ENCODE peak calls at places on chromosome X, in five cellular contexts. Y is effector memory CD4-positive, alpha-beta T cell; I is SK-N-SH; N is adrenal gland; C is GM23338. Q is an unnamed sample. For H3K27me3, H3K4me1 and H3K36me3, the result is how much of the 10 kb centered on the place peaks cover.

GRCh38 chrX:31580227-31580626 is 508.4 kb upstream of the FTHL17 start:
- DNase-seq in Y (no peak), I (no peak), N (no peak), C (peak), Q (no peak)

GRCh38 chrX:30893206-30893605 is 4.2 kb upstream of the TAB3 start:
- DNase-seq in Y (no peak), I (no peak), N (no peak), C (no peak), Q (no peak)

GRCh38 chrX:39853417-39853816 is 244.3 kb downstream of the BCOR start:
- DNase-seq in Y (no peak), I (no peak), N (no peak), C (no peak), Q (no peak)

GRCh38 chrX:38804481-38805293 is 3.4 kb downstream of the MID1IP1 start:
- DNase-seq in Y (no peak), I (peak), N (peak), C (peak), Q (no peak)

GRCh38 chrX:15310117-15310516 is 5.3 kb downstream of the ASB11 start:
- DNase-seq in Y (no peak), I (no peak), N (peak), C (no peak), Q (no peak)

GRCh38 chrX:21978346-21978745 is 37.8 kb downstream of the SMS start:
- DNase-seq in Y (no peak), I (no peak), N (no peak), C (no peak), Q (no peak)

GRCh38 chrX:18549643-18550042 is 122.3 kb downstream of the RS1 start:
- DNase-seq in Y (no peak), I (no peak), N (no peak), C (peak), Q (no peak)

GRCh38 chrX:151880895-151881294 is 31.8 kb upstream of the MAGEA4 start:
- DNase-seq in Y (no peak), I (no peak), N (no peak), C (no peak), Q (no peak)

GRCh38 chrX:68944211-68944610 is 115.4 kb downstream of the EFNB1 start:
- DNase-seq in Y (no peak), I (no peak), N (no peak), C (no peak), Q (no peak)

GRCh38 chrX:1727531-1728027 is 112.7 kb downstream of the ASMT start:
- DNase-seq in Y (no peak), I (no peak), N (peak), C (peak), Q (no peak)

DNA sequence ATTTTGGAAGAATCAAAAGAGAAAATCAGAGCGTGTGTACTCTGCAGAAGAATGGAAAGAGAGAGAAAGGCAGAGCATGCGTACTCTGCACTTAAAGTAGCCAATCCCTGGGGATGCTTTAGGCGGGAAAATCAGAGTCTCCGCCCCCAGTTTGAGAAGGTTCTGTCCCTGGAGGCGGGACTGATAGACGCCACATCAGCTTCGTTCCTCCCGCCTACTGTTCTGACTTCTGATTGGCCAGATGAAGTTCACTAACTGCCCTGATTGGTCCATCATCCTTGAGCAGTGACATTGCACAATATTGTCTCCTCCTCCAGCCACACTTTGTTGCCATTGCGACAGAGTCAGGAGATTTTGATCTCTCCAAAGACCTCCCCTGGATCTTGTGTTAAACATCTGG is 23.8 kb downstream of the SSX1 start:
- DNase-seq in Y (no peak), I (peak), N (no peak), C (peak), Q (no peak)
- H3K27me3 ChIP-seq in Y (under half), I (under half), N (under half), C (under half), Q (under half)

DNA sequence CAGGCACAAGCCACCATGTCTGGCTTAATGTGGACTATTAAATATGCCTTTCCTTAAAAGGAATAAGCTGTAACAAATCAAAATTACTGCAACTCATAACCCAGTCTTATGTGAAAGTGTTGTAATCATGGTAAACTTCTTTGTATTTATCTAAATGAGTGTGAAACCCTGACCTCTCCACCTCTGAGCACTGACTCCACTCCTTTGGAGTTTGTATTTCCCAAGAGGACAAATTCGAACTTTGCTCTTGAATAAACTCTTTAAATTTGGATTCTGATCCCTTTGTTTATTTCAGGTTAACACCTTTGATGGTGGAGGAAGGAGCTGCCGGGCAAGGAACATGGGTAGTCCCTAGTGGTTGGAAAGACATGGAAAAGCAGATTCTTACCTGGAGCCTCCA is 48.3 kb upstream of the FAM9A start:
- DNase-seq in Y (no peak), I (no peak), N (no peak), C (no peak), Q (no peak)
- H3K4me1 ChIP-seq in Y (under half), I (under half), N (under half), C (under half), Q (under half)

DNA sequence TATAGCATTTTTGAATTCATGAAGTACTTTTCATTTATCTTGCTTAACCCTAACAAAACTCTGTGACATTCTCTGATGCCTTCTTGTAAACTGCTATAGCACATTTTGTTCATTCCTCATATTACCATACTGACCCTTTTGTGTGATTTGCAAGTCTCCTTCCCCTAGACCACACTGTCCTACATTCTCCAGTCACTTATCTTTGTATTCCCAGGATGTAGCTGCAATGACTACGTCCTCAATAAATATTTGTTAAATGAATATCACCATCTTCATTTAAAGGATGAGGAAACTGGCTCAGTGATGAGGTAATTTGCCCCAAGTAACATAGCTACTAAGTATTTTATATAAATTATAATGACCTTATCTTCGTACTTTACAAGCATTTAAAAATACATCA is 11.9 kb downstream of the HUWE1 start:
- DNase-seq in Y (no peak), I (no peak), N (no peak), C (no peak), Q (no peak)
- H3K36me3 ChIP-seq in Y (under half), I (under half), N (under half), C (under half), Q (under half)

GRCh38 chrX:134849390-134849789 is 141.4 kb upstream of the SMIM10 start:
- DNase-seq in Y (no peak), I (no peak), N (no peak), C (no peak), Q (no peak)
- H3K27me3 ChIP-seq in Y (under half), I (under half), N (under half), C (under half), Q (under half)

GRCh38 chrX:119688856-119689455 is 4.0 kb downstream of the SEPTIN6 start:
- DNase-seq in Y (peak), I (no peak), N (no peak), C (no peak), Q (peak)

GRCh38 chrX:119692241-119693031 is 532 bp downstream of the SEPTIN6 start:
- DNase-seq in Y (peak), I (peak), N (peak), C (no peak), Q (peak)

GRCh38 chrX:119693996-119694451 is 1.1 kb upstream of the SEPTIN6 start:
- DNase-seq in Y (no peak), I (peak), N (peak), C (peak), Q (no peak)

GRCh38 chrX:119693032-119693995 is at the start of gene SEPTIN6:
- DNase-seq in Y (peak), I (peak), N (peak), C (peak), Q (peak)

GRCh38 chrX:119690921-119691716 is 1.8 kb downstream of the SEPTIN6 start:
- DNase-seq in Y (peak), I (peak), N (peak), C (peak), Q (no peak)
- H3K4me1 ChIP-seq in Y (under half), I (under half), N (under half), C (under half), Q (under half)

GRCh38 chrX:153560000-153560399 is 38.9 kb downstream of the CCNQ start:
- DNase-seq in Y (no peak), I (no peak), N (no peak), C (no peak), Q (no peak)

GRCh38 chrX:153560466-153560865 is 38.5 kb downstream of the CCNQ start:
- DNase-seq in Y (no peak), I (no peak), N (no peak), C (no peak), Q (no peak)

GRCh38 chrX:153562546-153562945 is 36.4 kb downstream of the CCNQ start:
- DNase-seq in Y (no peak), I (peak), N (no peak), C (no peak), Q (no peak)

GRCh38 chrX:153564047-153564606 is 34.8 kb downstream of the CCNQ start:
- DNase-seq in Y (no peak), I (no peak), N (no peak), C (no peak), Q (no peak)

GRCh38 chrX:153561337-153561736 is 37.6 kb downstream of the CCNQ start:
- DNase-seq in Y (no peak), I (no peak), N (no peak), C (no peak), Q (no peak)
- H3K36me3 ChIP-seq in Y (under half), I (under half), N (under half), C (under half), Q (under half)

Q was measured in CD4-positive, alpha-beta memory T cell.